ENCODE peak calls at places on chromosomes 13 and 19, in four cellular contexts. M, U, H and S are unnamed samples.

GRCh38 chr19:34667349-34668076 is 9.4 kb downstream of the SCGB2B2 start:
- DNase-seq in M (no peak), U (no peak), H (no peak), S (no peak)

GRCh38 chr19:3708207-3708931 is at the start of gene TJP3:
- DNase-seq in M (no peak), U (no peak), H (no peak), S (no peak)

GRCh38 chr19:33505168-33505567 is 16.4 kb downstream of the PEPD start:
- DNase-seq in M (no peak), U (no peak), H (no peak), S (no peak)

GRCh38 chr13:103788061-103788652 is 721.9 kb upstream of the SLC10A2 start:
- DNase-seq in M (no peak), U (no peak), H (no peak), S (no peak)

GRCh38 chr19:50870417-50871089 is 2.7 kb upstream of the KLK2 start:
- DNase-seq in M (no peak), U (no peak), H (no peak), S (no peak)

GRCh38 chr13:35987572-35988513 is 143.3 kb downstream of the DCLK1 start:
- DNase-seq in M (no peak), U (no peak), H (no peak), S (no peak)

GRCh38 chr13:42894765-42895181 is 97.3 kb downstream of the EPSTI1 start:
- DNase-seq in M (no peak), U (peak; percentile 43), H (no peak), S (no peak)

GRCh38 chr19:18906605-18907519 is 10.9 kb upstream of the CERS1 start:
- DNase-seq in M (no peak), U (peak; percentile 18), H (peak; percentile 84), S (no peak)

GRCh38 chr19:19155495-19156219 is 14.4 kb downstream of the MEF2B start:
- DNase-seq in M (no peak), U (no peak), H (no peak), S (no peak)